ENCODE peak calls at places on chromosomes 13 and 19, in eight cellular contexts. L is HTR-8/SVneo; X is fibroblast of pulmonary artery; B is activated CD4-positive, CD25-positive, alpha-beta regulatory T cell treated with anti-CD3 and anti-CD28 coated beads, Interleukin-2, amount 50 U/mL, for 16 hours; F is GM03348; W is stimulated activated CD4-positive, alpha-beta T cell treated with anti-CD3 and anti-CD28 coated beads, Interleukin-1b, Interleukin-23, amount 100 ng/mL, for 24 hours; M is HEK293T; Y is LNCaP clone FGC. V is an unnamed sample.

GRCh38 chr13:63436288-63436687 is 2020.6 kb upstream of the PCDH20 start:
- DNase-seq in M (no peak), W (no peak), B (no peak), F (no peak), L (no peak), X (no peak), Y (no peak), V (no peak)

GRCh38 chr19:45099465-45100201 is 6.7 kb downstream of the PPP1R37 start:
- DNase-seq in F (no peak), B (no peak), X (no peak), W (no peak), L (no peak), Y (no peak), M (no peak), V (no peak)

GRCh38 chr19:11203194-11204075 is 6.1 kb upstream of the KANK2 start:
- DNase-seq in B (peak), Y (no peak), M (peak), W (no peak), X (peak), F (peak), L (peak), V (no peak)

GRCh38 chr13:113149711-113150544 is 8.5 kb upstream of the PROZ start:
- DNase-seq in B (no peak), W (no peak), M (no peak), Y (no peak), X (no peak), L (no peak), F (no peak), V (no peak)

GRCh38 chr19:48102870-48103751 is 7.5 kb downstream of the PLA2G4C start:
- DNase-seq in Y (no peak), F (peak), B (no peak), X (peak), M (peak), L (peak), W (no peak), V (no peak)

GRCh38 chr13:33016414-33017409 is at the start of gene KL:
- DNase-seq in Y (no peak), B (no peak), X (no peak), W (no peak), F (peak), L (no peak), M (peak), V (no peak)

GRCh38 chr19:44741841-44742352 is 6.6 kb upstream of the BCL3 start:
- DNase-seq in B (no peak), F (peak), X (peak), M (no peak), L (peak), W (no peak), Y (peak), V (no peak)

GRCh38 chr19:44356383-44357111 is at the start of gene ZNF112:
- DNase-seq in B (no peak), W (no peak), F (peak), Y (peak), L (peak), M (peak), X (peak), V (peak)

GRCh38 chr19:48210005-48210404 is 39.5 kb downstream of the ZSWIM9 start:
- DNase-seq in M (no peak), B (no peak), X (peak), W (no peak), Y (no peak), F (no peak), L (no peak), V (no peak)